ENCODE peak calls at places on chromosomes 1 and 21, in eight cellular contexts. M is CD8-positive, alpha-beta T cell; A is GM03348; T is substantia nigra; J is stimulated activated CD4-positive, alpha-beta T cell treated with anti-CD3 and anti-CD28 coated beads, Interleukin-12 subunit alpha, Interleukin-12 subunit beta, amount 100 ng/mL, for 24 hours; Q is NCI-H748 treated with DMSO at 0.1 percent for 48 hours; U is neural crest cell; X is stimulated activated CD8-positive, alpha-beta memory T cell treated with anti-CD3 and anti-CD28 coated beads, Interleukin-15, amount 100 ng/mL, for 24 hours. C is an unnamed sample.

GRCh38 chr1:228092342-228093049 is 10.0 kb downstream of the ARF1 start:
- DNase-seq in M (no peak), A (no peak), T (no peak), J (no peak), Q (no peak), U (no peak), X (no peak), C (no peak)

GRCh38 chr1:87231703-87232363 is 96.8 kb upstream of the LMO4 start:
- DNase-seq in M (no peak), A (no peak), T (no peak), J (no peak), Q (no peak), U (no peak), X (no peak), C (no peak)

GRCh38 chr1:2163205-2163604 is 31.4 kb downstream of the FAAP20 start:
- DNase-seq in M (no peak), A (no peak), T (no peak), J (no peak), Q (no peak), U (no peak), X (no peak), C (no peak)

GRCh38 chr1:172220376-172220775 is 200.1 kb upstream of the C1orf105 start:
- DNase-seq in M (no peak), A (no peak), T (no peak), J (no peak), Q (no peak), U (no peak), X (no peak), C (no peak)

GRCh38 chr1:223189903-223190724 is 47.1 kb upstream of the TLR5 start:
- DNase-seq in M (no peak), A (peak), T (no peak), J (peak), Q (no peak), U (no peak), X (peak), C (peak)

GRCh38 chr21:32826317-32827167 is 55.0 kb upstream of the PAXBP1 start:
- DNase-seq in M (no peak), A (peak), T (peak), J (no peak), Q (peak), U (peak), X (no peak), C (peak)

GRCh38 chr1:61534847-61535246 is 190.1 kb downstream of the TM2D1 start:
- DNase-seq in M (no peak), A (no peak), T (no peak), J (no peak), Q (no peak), U (no peak), X (no peak), C (no peak)

GRCh38 chr1:96346708-96347107 is 374.9 kb upstream of the PTBP2 start:
- DNase-seq in M (no peak), A (no peak), T (no peak), J (no peak), Q (no peak), U (no peak), X (no peak), C (no peak)

GRCh38 chr1:157045251-157046218 is at the start of gene ARHGEF11:
- DNase-seq in M (no peak), A (peak), T (peak), J (peak), Q (peak), U (peak), X (no peak), C (peak)

GRCh38 chr1:167293057-167293456 is 72.4 kb downstream of the POU2F1 start:
- DNase-seq in M (no peak), A (no peak), T (no peak), J (no peak), Q (no peak), U (no peak), X (no peak), C (no peak)

GRCh38 chr1:27491748-27492700 is 2.1 kb upstream of the WASF2 start:
- DNase-seq in M (no peak), A (peak), T (peak), J (no peak), Q (no peak), U (no peak), X (no peak), C (no peak)

GRCh38 chr1:107879338-107879737 is 85.6 kb downstream of the VAV3 start:
- DNase-seq in M (no peak), A (no peak), T (no peak), J (no peak), Q (no peak), U (no peak), X (no peak), C (no peak)

GRCh38 chr21:31654340-31654739 is 5.2 kb upstream of the SOD1 start:
- DNase-seq in M (no peak), A (no peak), T (no peak), J (no peak), Q (no peak), U (no peak), X (no peak), C (no peak)

GRCh38 chr21:44865561-44866280 is 7.8 kb downstream of the PTTG1IP start:
- DNase-seq in M (no peak), A (no peak), T (peak), J (no peak), Q (no peak), U (no peak), X (no peak), C (no peak)

GRCh38 chr1:245583081-245583480 is 428.3 kb downstream of the KIF26B start:
- DNase-seq in M (no peak), A (no peak), T (no peak), J (no peak), Q (no peak), U (no peak), X (no peak), C (peak)

GRCh38 chr1:80533775-80534314 is 1266.9 kb upstream of the ADGRL2 start:
- DNase-seq in M (no peak), A (no peak), T (no peak), J (no peak), Q (no peak), U (no peak), X (no peak), C (no peak)

GRCh38 chr1:228543396-228543795 is 56.2 kb downstream of the RNF187 start:
- DNase-seq in M (no peak), A (no peak), T (no peak), J (no peak), Q (no peak), U (no peak), X (no peak), C (no peak)

GRCh38 chr1:161038523-161039153 is at the start of gene TSTD1:
- DNase-seq in M (peak), A (no peak), T (no peak), J (peak), Q (peak), U (no peak), X (peak), C (no peak)